ENCODE peak calls at places on chromosomes 4 and X, in five cellular contexts. Z, H, L, D and R are unnamed samples.

GRCh38 chr4:124948976-124949597 is 236.6 kb upstream of the ANKRD50 start:
- DNase-seq in D (no peak), H (no peak), Z (no peak), L (no peak), R (no peak)

GRCh38 chr4:115844180-115844579 is 730.8 kb upstream of the NDST4 start:
- DNase-seq in L (no peak), D (no peak), H (no peak), Z (no peak), R (no peak)

GRCh38 chrX:44105228-44105913 is 132.2 kb upstream of the NDP start:
- DNase-seq in H (no peak), D (no peak), L (no peak), Z (no peak), R (no peak)

GRCh38 chrX:15749642-15750610 is 11.9 kb downstream of the CA5B start:
- DNase-seq in D (no peak), L (no peak), Z (peak), H (no peak), R (no peak)

GRCh38 chr4:7697821-7698220 is 241.8 kb downstream of the AFAP1 start:
- DNase-seq in D (peak), H (no peak), L (no peak), Z (no peak), R (no peak)

GRCh38 chrX:153340111-153340510 is 6.2 kb downstream of the ZNF275 start:
- DNase-seq in H (no peak), D (no peak), L (no peak), Z (no peak), R (no peak)

GRCh38 chr4:136908122-136908521 is 624.2 kb downstream of the PCDH18 start:
- DNase-seq in Z (no peak), L (no peak), H (no peak), D (no peak), R (no peak)

GRCh38 chr4:3871881-3872833 is 106.0 kb downstream of the ADRA2C start:
- DNase-seq in L (peak), D (no peak), H (peak), Z (no peak), R (peak)

GRCh38 chr4:73139991-73140390 is 70.5 kb upstream of the COX18 start:
- DNase-seq in D (no peak), Z (no peak), L (no peak), H (no peak), R (no peak)

GRCh38 chrX:31333181-31333831 is 261.5 kb upstream of the FTHL17 start:
- DNase-seq in H (no peak), L (no peak), D (no peak), Z (no peak), R (no peak)
- H3K27ac ChIP-seq in H (no peak), L (no peak), D (no peak), Z (no peak), R (peak)

GRCh38 chr4:98110929-98111328 is 32.3 kb downstream of the STPG2 start:
- DNase-seq in D (no peak), H (no peak), L (no peak), Z (no peak), R (no peak)
- H3K27ac ChIP-seq in D (no peak), H (no peak), L (no peak), Z (no peak), R (no peak)

DNA sequence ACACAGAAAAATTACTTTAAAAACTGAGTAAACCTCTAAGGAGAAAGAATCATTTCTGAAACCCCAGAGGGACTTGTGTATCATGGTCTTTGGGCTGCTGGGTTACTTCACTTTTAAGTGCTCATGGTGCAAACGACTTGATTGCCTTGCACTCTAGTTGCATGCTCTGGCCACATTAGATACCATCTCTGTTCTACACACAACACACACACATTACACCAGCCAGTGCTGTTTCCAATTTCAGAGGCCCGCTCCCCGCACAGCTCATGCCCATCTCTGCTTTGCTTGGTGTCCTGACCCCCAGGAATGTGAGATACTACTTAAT is 2.1 kb downstream of the PPP3CA start:
- DNase-seq in Z (no peak), H (no peak), L (no peak), D (no peak), R (no peak)
- H3K27ac ChIP-seq in Z (peak), H (no peak), L (no peak), D (no peak), R (peak)

GRCh38 chr4:184684491-184685189 is 35.1 kb downstream of the PRIMPOL start:
- DNase-seq in D (no peak), H (no peak), Z (no peak), L (no peak), R (no peak)

GRCh38 chr4:184689681-184690080 is 40.1 kb downstream of the PRIMPOL start:
- DNase-seq in D (no peak), L (no peak), H (no peak), Z (no peak), R (no peak)

GRCh38 chr4:184693056-184693455 is 40.8 kb downstream of the CENPU start:
- DNase-seq in L (no peak), Z (no peak), H (no peak), D (no peak), R (no peak)

GRCh38 chr4:184688447-184688846 is 38.9 kb downstream of the PRIMPOL start:
- DNase-seq in Z (no peak), H (no peak), L (no peak), D (no peak), R (no peak)
- H3K27ac ChIP-seq in Z (no peak), H (no peak), L (no peak), D (no peak), R (no peak)

GRCh38 chrX:103536732-103537131 is 17.4 kb upstream of the RAB40A start:
- DNase-seq in Z (no peak), L (no peak), D (no peak), H (no peak), R (no peak)

GRCh38 chrX:103535206-103535605 is 15.9 kb upstream of the RAB40A start:
- DNase-seq in Z (no peak), H (no peak), L (no peak), D (no peak), R (no peak)

GRCh38 chrX:103537871-103538387 is 18.6 kb upstream of the RAB40A start:
- DNase-seq in H (no peak), Z (no peak), D (no peak), L (no peak), R (no peak)

GRCh38 chrX:103533428-103534216 is 14.3 kb upstream of the RAB40A start:
- DNase-seq in D (peak), L (peak), Z (peak), H (peak), R (peak)

DNA sequence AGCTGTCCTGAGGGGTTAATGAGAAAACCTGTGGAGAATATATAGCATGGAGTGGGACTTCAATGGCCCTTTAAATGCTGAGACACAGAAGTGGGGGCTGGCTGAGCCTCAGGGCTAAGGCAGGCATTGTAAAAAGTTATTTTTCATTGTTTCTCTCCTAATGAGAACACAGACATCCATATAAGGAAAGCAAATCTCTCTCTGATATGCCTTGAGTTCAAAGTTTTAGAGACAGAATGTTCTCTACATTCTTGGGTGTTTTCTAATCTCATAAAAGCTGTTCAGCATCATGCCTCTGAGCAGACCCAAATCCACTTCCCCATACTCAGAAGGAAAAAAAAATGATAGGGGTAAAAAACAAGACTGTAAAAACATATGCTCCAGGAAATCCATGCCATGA is 16.8 kb upstream of the RAB40A start:
- DNase-seq in D (no peak), Z (no peak), L (no peak), H (no peak), R (no peak)
- H3K27ac ChIP-seq in D (peak), Z (peak), L (peak), H (peak), R (peak)

GRCh38 chr4:145131848-145132247 is 33.7 kb downstream of the ABCE1 start:
- DNase-seq in H (no peak), L (no peak), Z (no peak), D (no peak), R (no peak)
- H3K27ac ChIP-seq in H (no peak), L (no peak), Z (no peak), D (no peak), R (no peak)